ENCODE peak calls at places on chromosomes 3 and 15, in six cellular contexts. One of them, this sample, is unnamed.

GRCh38 chr3:33717616-33717865 is 513 bp downstream of the CLASP2 start:
- DNase-seq in SJSA1: peak
- DNase-seq in endothelial cell: peak
- DNase-seq in Daoy: no peak
- DNase-seq in ELR: peak
- DNase-seq in head of caudate nucleus: no peak
- DNase-seq in this sample: no peak

GRCh38 chr15:60590935-60591490 is 112.1 kb upstream of the ICE2 start:
- DNase-seq in ELR: peak
- DNase-seq in SJSA1: no peak
- DNase-seq in Daoy: peak
- DNase-seq in endothelial cell: peak
- DNase-seq in head of caudate nucleus: peak
- DNase-seq in this sample: peak

GRCh38 chr3:187678869-187679268 is 8.7 kb upstream of the SST start:
- DNase-seq in ELR: peak
- DNase-seq in SJSA1: peak
- DNase-seq in Daoy: peak
- DNase-seq in head of caudate nucleus: peak
- DNase-seq in endothelial cell: peak
- DNase-seq in this sample: peak

GRCh38 chr3:111668912-111669488 is 73.9 kb upstream of the ZBED2 start:
- DNase-seq in SJSA1: no peak
- DNase-seq in endothelial cell: no peak
- DNase-seq in Daoy: peak
- DNase-seq in head of caudate nucleus: no peak
- DNase-seq in ELR: peak
- DNase-seq in this sample: peak

GRCh38 chr3:50100956-50101845 is 12.5 kb downstream of the RBM5 start:
- DNase-seq in Daoy: no peak
- DNase-seq in ELR: peak
- DNase-seq in SJSA1: no peak
- DNase-seq in endothelial cell: no peak
- DNase-seq in head of caudate nucleus: no peak
- DNase-seq in this sample: no peak

GRCh38 chr3:23859012-23859743 is 53.4 kb downstream of the UBE2E1 start:
- DNase-seq in head of caudate nucleus: no peak
- DNase-seq in ELR: peak
- DNase-seq in Daoy: peak
- DNase-seq in endothelial cell: no peak
- DNase-seq in SJSA1: no peak
- DNase-seq in this sample: no peak

GRCh38 chr15:79629687-79630086 is 197.6 kb downstream of the MINAR1 start:
- DNase-seq in ELR: no peak
- DNase-seq in endothelial cell: no peak
- DNase-seq in head of caudate nucleus: no peak
- DNase-seq in SJSA1: no peak
- DNase-seq in Daoy: no peak
- DNase-seq in this sample: no peak

GRCh38 chr3:113981803-113982202 is 34.0 kb downstream of the ZDHHC23 start:
- DNase-seq in SJSA1: no peak
- DNase-seq in head of caudate nucleus: no peak
- DNase-seq in ELR: no peak
- DNase-seq in Daoy: no peak
- DNase-seq in endothelial cell: no peak
- DNase-seq in this sample: no peak

GRCh38 chr3:77412591-77412990 is 372.7 kb downstream of the ROBO2 start:
- DNase-seq in head of caudate nucleus: no peak
- DNase-seq in endothelial cell: no peak
- DNase-seq in SJSA1: no peak
- DNase-seq in ELR: peak
- DNase-seq in Daoy: no peak
- DNase-seq in this sample: no peak

GRCh38 chr3:149736180-149737100 is 15.8 kb downstream of the COMMD2 start:
- DNase-seq in endothelial cell: no peak
- DNase-seq in SJSA1: no peak
- DNase-seq in head of caudate nucleus: no peak
- DNase-seq in ELR: peak
- DNase-seq in Daoy: peak
- DNase-seq in this sample: no peak

GRCh38 chr3:9503283-9503682 is 50.3 kb downstream of the LHFPL4 start:
- DNase-seq in head of caudate nucleus: peak
- DNase-seq in SJSA1: peak
- DNase-seq in Daoy: peak
- DNase-seq in ELR: peak
- DNase-seq in endothelial cell: peak
- DNase-seq in this sample: peak

GRCh38 chr3:49357466-49358216 is 512 bp downstream of the GPX1 start:
- DNase-seq in ELR: peak
- DNase-seq in Daoy: peak
- DNase-seq in head of caudate nucleus: peak
- DNase-seq in endothelial cell: peak
- DNase-seq in SJSA1: peak
- DNase-seq in this sample: no peak

GRCh38 chr3:188102861-188103547 is 51.0 kb upstream of the LPP start:
- DNase-seq in Daoy: no peak
- DNase-seq in head of caudate nucleus: no peak
- DNase-seq in ELR: no peak
- DNase-seq in endothelial cell: no peak
- DNase-seq in SJSA1: no peak
- DNase-seq in this sample: no peak

GRCh38 chr3:118548434-118548833 is 486.2 kb downstream of the IGSF11 start:
- DNase-seq in head of caudate nucleus: no peak
- DNase-seq in SJSA1: no peak
- DNase-seq in Daoy: peak
- DNase-seq in ELR: no peak
- DNase-seq in endothelial cell: no peak
- DNase-seq in this sample: no peak

GRCh38 chr15:77631790-77632551 is 741 bp downstream of the LINGO1 start:
- DNase-seq in head of caudate nucleus: no peak
- DNase-seq in SJSA1: no peak
- DNase-seq in Daoy: no peak
- DNase-seq in ELR: no peak
- DNase-seq in endothelial cell: peak
- DNase-seq in this sample: no peak

GRCh38 chr3:69182588-69183299 is 60.3 kb upstream of the LMOD3 start:
- DNase-seq in head of caudate nucleus: no peak
- DNase-seq in SJSA1: peak
- DNase-seq in ELR: peak
- DNase-seq in endothelial cell: no peak
- DNase-seq in Daoy: peak
- DNase-seq in this sample: no peak

GRCh38 chr15:66734961-66735908 is 33.2 kb downstream of the SMAD6 start:
- DNase-seq in Daoy: no peak
- DNase-seq in endothelial cell: no peak
- DNase-seq in head of caudate nucleus: no peak
- DNase-seq in SJSA1: peak
- DNase-seq in ELR: no peak
- DNase-seq in this sample: no peak

GRCh38 chr15:90618330-90619136 is 88.8 kb downstream of the CRTC3 start:
- DNase-seq in endothelial cell: no peak
- DNase-seq in ELR: no peak
- DNase-seq in head of caudate nucleus: no peak
- DNase-seq in SJSA1: no peak
- DNase-seq in Daoy: no peak
- DNase-seq in this sample: no peak

GRCh38 chr15:33104276-33104675 is 90.2 kb downstream of the FMN1 start:
- DNase-seq in SJSA1: no peak
- DNase-seq in ELR: peak
- DNase-seq in endothelial cell: no peak
- DNase-seq in Daoy: peak
- DNase-seq in head of caudate nucleus: no peak
- DNase-seq in this sample: no peak

GRCh38 chr3:4464579-4464978 is 2.5 kb downstream of the SUMF1 start:
- DNase-seq in endothelial cell: no peak
- DNase-seq in ELR: no peak
- DNase-seq in SJSA1: no peak
- DNase-seq in head of caudate nucleus: no peak
- DNase-seq in Daoy: no peak
- DNase-seq in this sample: no peak

GRCh38 chr3:113200946-113201345 is 10.4 kb upstream of the BOC start:
- DNase-seq in ELR: no peak
- DNase-seq in endothelial cell: no peak
- DNase-seq in SJSA1: no peak
- DNase-seq in head of caudate nucleus: no peak
- DNase-seq in Daoy: no peak
- DNase-seq in this sample: no peak

GRCh38 chr3:146166450-146167222 is 5.7 kb upstream of the PLOD2 start:
- DNase-seq in ELR: peak
- DNase-seq in SJSA1: peak
- DNase-seq in Daoy: peak
- DNase-seq in endothelial cell: no peak
- DNase-seq in head of caudate nucleus: no peak
- DNase-seq in this sample: no peak

GRCh38 chr3:126349071-126349470 is 8.1 kb downstream of the KLF15 start:
- DNase-seq in ELR: no peak
- DNase-seq in SJSA1: no peak
- DNase-seq in head of caudate nucleus: no peak
- DNase-seq in endothelial cell: no peak
- DNase-seq in Daoy: no peak
- DNase-seq in this sample: no peak

GRCh38 chr15:74399100-74399499 is 31.7 kb upstream of the CYP11A1 start:
- DNase-seq in head of caudate nucleus: no peak
- DNase-seq in Daoy: no peak
- DNase-seq in SJSA1: no peak
- DNase-seq in endothelial cell: no peak
- DNase-seq in ELR: no peak
- DNase-seq in this sample: no peak

GRCh38 chr3:61821823-61822251 is 260.5 kb downstream of the PTPRG start:
- DNase-seq in head of caudate nucleus: no peak
- DNase-seq in ELR: no peak
- DNase-seq in Daoy: no peak
- DNase-seq in endothelial cell: no peak
- DNase-seq in SJSA1: no peak
- DNase-seq in this sample: no peak

GRCh38 chr3:27590437-27591320 is 106.5 kb upstream of the SLC4A7 start:
- DNase-seq in Daoy: peak
- DNase-seq in endothelial cell: peak
- DNase-seq in SJSA1: no peak
- DNase-seq in head of caudate nucleus: no peak
- DNase-seq in ELR: peak
- DNase-seq in this sample: no peak

GRCh38 chr15:66253643-66254363 is at the start of gene MEGF11:
- DNase-seq in endothelial cell: peak
- DNase-seq in ELR: peak
- DNase-seq in SJSA1: no peak
- DNase-seq in Daoy: peak
- DNase-seq in head of caudate nucleus: peak
- DNase-seq in this sample: peak

GRCh38 chr15:95996494-95996893 is 334.0 kb upstream of the NR2F2 start:
- DNase-seq in head of caudate nucleus: no peak
- DNase-seq in SJSA1: no peak
- DNase-seq in endothelial cell: no peak
- DNase-seq in ELR: peak
- DNase-seq in Daoy: no peak
- DNase-seq in this sample: no peak

GRCh38 chr15:89400997-89401590 is 66.5 kb upstream of the POLG start:
- DNase-seq in endothelial cell: no peak
- DNase-seq in SJSA1: no peak
- DNase-seq in head of caudate nucleus: no peak
- DNase-seq in ELR: no peak
- DNase-seq in Daoy: no peak
- DNase-seq in this sample: no peak

GRCh38 chr3:143035466-143036214 is 34.3 kb downstream of the U2SURP start:
- DNase-seq in SJSA1: no peak
- DNase-seq in head of caudate nucleus: no peak
- DNase-seq in Daoy: no peak
- DNase-seq in endothelial cell: no peak
- DNase-seq in ELR: no peak
- DNase-seq in this sample: no peak

GRCh38 chr3:48614044-48614443 is 4.6 kb upstream of the UQCRC1 start:
- DNase-seq in Daoy: no peak
- DNase-seq in SJSA1: no peak
- DNase-seq in endothelial cell: no peak
- DNase-seq in ELR: peak
- DNase-seq in head of caudate nucleus: no peak
- DNase-seq in this sample: no peak

GRCh38 chr3:79162653-79163052 is 605.1 kb downstream of the ROBO1 start:
- DNase-seq in endothelial cell: no peak
- DNase-seq in SJSA1: no peak
- DNase-seq in head of caudate nucleus: no peak
- DNase-seq in Daoy: no peak
- DNase-seq in ELR: peak
- DNase-seq in this sample: no peak

GRCh38 chr15:77915261-77915960 is 162.1 kb downstream of the TBC1D2B start:
- DNase-seq in Daoy: no peak
- DNase-seq in SJSA1: peak
- DNase-seq in endothelial cell: no peak
- DNase-seq in ELR: no peak
- DNase-seq in head of caudate nucleus: no peak
- DNase-seq in this sample: no peak